ENCODE peak calls at places on chromosomes 12 and 14, in six cellular contexts. U, Q, I, A, N and L are unnamed samples.

GRCh38 chr14:77140937-77141591 is 527 bp downstream of the ZDHHC22 start:
- DNase-seq in U (peak), N (no peak), I (peak), Q (peak), A (peak), L (no peak)

GRCh38 chr14:23352506-23353432 is at the start of gene SLC22A17:
- DNase-seq in U (peak), I (peak), Q (peak), N (peak), A (peak), L (peak)

GRCh38 chr14:104343690-104344640 is 205.6 kb downstream of the KIF26A start:
- DNase-seq in U (no peak), Q (no peak), I (no peak), N (no peak), A (no peak), L (no peak)

GRCh38 chr12:106267535-106267934 is 19.7 kb upstream of the CKAP4 start:
- DNase-seq in A (no peak), N (no peak), U (no peak), I (no peak), Q (no peak), L (no peak)

GRCh38 chr12:87981495-87981894 is 47.7 kb downstream of the C12orf50 start:
- DNase-seq in I (no peak), N (no peak), A (no peak), U (peak), Q (no peak), L (no peak)

GRCh38 chr14:105047283-105048016 is 17.8 kb downstream of the GPR132 start:
- DNase-seq in N (no peak), U (no peak), Q (no peak), A (no peak), I (no peak), L (no peak)

GRCh38 chr14:72503696-72504368 is 390.1 kb downstream of the DPF3 start:
- DNase-seq in Q (no peak), A (peak), I (no peak), U (no peak), N (no peak), L (no peak)

GRCh38 chr14:93072659-93073365 is 42.9 kb downstream of the ITPK1 start:
- DNase-seq in U (no peak), Q (no peak), N (no peak), I (no peak), A (no peak), L (no peak)

GRCh38 chr12:6380141-6381121 is 3.5 kb upstream of the LTBR start:
- DNase-seq in N (peak), Q (no peak), A (no peak), U (peak), I (no peak), L (no peak)

GRCh38 chr12:51788876-51789275 is 59.6 kb downstream of the FIGNL2 start:
- DNase-seq in U (peak), Q (no peak), N (peak), A (peak), I (no peak), L (no peak)